ENCODE peak calls at places on chromosomes 12 and 14, in seven cellular contexts. U is NCI-H1105, X is tibial artery, D is thoracic aorta, H is nucleus accumbens, Y is gastrocnemius medialis, K is iPS-NIHi11. B is an unnamed sample.

GRCh38 chr12:62933220-62933870 is 1.6 kb downstream of the PPM1H start:
- DNase-seq in U (peak; percentile 73), X (no peak), D (no peak), H (peak; percentile 51), Y (no peak), K (peak; percentile 83), B (no peak)

GRCh38 chr12:55142896-55143870 is 17.0 kb downstream of the OR9K2 start:
- DNase-seq in U (peak; percentile 46), X (no peak), D (no peak), H (no peak), Y (no peak), K (peak; percentile 57), B (no peak)

GRCh38 chr14:99546230-99546879 is 57.7 kb downstream of the CCDC85C start:
- DNase-seq in U (no peak), X (no peak), D (no peak), H (no peak), Y (no peak), K (peak; percentile 68), B (no peak)

GRCh38 chr12:32161040-32161439 is 54.4 kb downstream of the BICD1 start:
- DNase-seq in U (no peak), X (no peak), D (no peak), H (no peak), Y (no peak), K (no peak), B (no peak)

GRCh38 chr14:35879654-35880249 is 53.6 kb downstream of the BRMS1L start:
- DNase-seq in U (no peak), X (no peak), D (no peak), H (no peak), Y (no peak), K (peak; percentile 13), B (no peak)

GRCh38 chr14:39035336-39035735 is 67.7 kb downstream of the SEC23A start:
- DNase-seq in U (no peak), X (no peak), D (no peak), H (no peak), Y (no peak), K (no peak), B (no peak)

GRCh38 chr14:103870891-103871595 is 23.7 kb upstream of the PPP1R13B start:
- DNase-seq in U (no peak), X (no peak), D (no peak), H (no peak), Y (no peak), K (no peak), B (no peak)

GRCh38 chr14:22614240-22614799 is 16.2 kb downstream of the ABHD4 start:
- DNase-seq in U (no peak), X (no peak), D (no peak), H (no peak), Y (no peak), K (peak; percentile 62), B (no peak)

GRCh38 chr12:98440165-98440581 is 75.2 kb upstream of the TMPO start:
- DNase-seq in U (no peak), X (peak; percentile 86), D (peak; percentile 31), H (peak; percentile 14), Y (peak; percentile 54), K (no peak), B (no peak)

GRCh38 chr12:105261010-105261409 is 25.0 kb upstream of the APPL2 start:
- DNase-seq in U (no peak), X (no peak), D (no peak), H (no peak), Y (no peak), K (no peak), B (no peak)

GRCh38 chr12:78864483-78865296 is at the start of gene SYT1:
- DNase-seq in U (peak; percentile 97), X (peak; percentile 19), D (no peak), H (peak; percentile 67), Y (no peak), K (peak; percentile 92), B (peak; percentile 85)

GRCh38 chr12:109925185-109925835 is 25.2 kb downstream of the TCHP start:
- DNase-seq in U (no peak), X (no peak), D (no peak), H (no peak), Y (no peak), K (no peak), B (no peak)

GRCh38 chr12:124750787-124751471 is 112.7 kb downstream of the SCARB1 start:
- DNase-seq in U (no peak), X (no peak), D (no peak), H (no peak), Y (no peak), K (peak; percentile 71), B (no peak)

GRCh38 chr12:64633940-64634337 is 23.6 kb downstream of the RASSF3 start:
- DNase-seq in U (no peak), X (peak; percentile 59), D (no peak), H (no peak), Y (no peak), K (no peak), B (no peak)

GRCh38 chr12:14854586-14855163 is 11.3 kb upstream of the ART4 start:
- DNase-seq in U (no peak), X (no peak), D (no peak), H (no peak), Y (no peak), K (no peak), B (no peak)

GRCh38 chr14:21913759-21914158 is 240.1 kb upstream of the OR4E1 start:
- DNase-seq in U (peak; percentile 49), X (peak; percentile 33), D (no peak), H (no peak), Y (no peak), K (peak; percentile 76), B (no peak)

GRCh38 chr14:98931911-98932310 is 340.1 kb downstream of the BCL11B start:
- DNase-seq in U (no peak), X (peak; percentile 17), D (no peak), H (no peak), Y (no peak), K (no peak), B (no peak)

GRCh38 chr12:47881826-47882427 is 22.9 kb downstream of the VDR start:
- DNase-seq in U (no peak), X (peak; percentile 75), D (no peak), H (no peak), Y (peak; percentile 56), K (no peak), B (no peak)

GRCh38 chr12:4275869-4276253 is 2.3 kb downstream of the CCND2 start:
- DNase-seq in U (no peak), X (peak; percentile 50), D (no peak), H (no peak), Y (no peak), K (no peak), B (no peak)

GRCh38 chr14:68796418-68797101 is 3.7 kb upstream of the ZFP36L1 start:
- DNase-seq in U (no peak), X (no peak), D (no peak), H (no peak), Y (peak; percentile 11), K (no peak), B (peak; percentile 48)

GRCh38 chr12:98935847-98936246 is 290.8 kb downstream of the APAF1 start:
- DNase-seq in U (no peak), X (no peak), D (no peak), H (no peak), Y (no peak), K (no peak), B (no peak)

GRCh38 chr12:124709722-124710656 is 142.6 kb upstream of the NCOR2 start:
- DNase-seq in U (no peak), X (no peak), D (no peak), H (no peak), Y (no peak), K (no peak), B (no peak)

GRCh38 chr12:28216016-28216415 is 25.8 kb downstream of the CCDC91 start:
- DNase-seq in U (no peak), X (no peak), D (no peak), H (no peak), Y (no peak), K (no peak), B (no peak)

GRCh38 chr12:60194682-60195081 is 598.9 kb downstream of the SLC16A7 start:
- DNase-seq in U (no peak), X (no peak), D (no peak), H (no peak), Y (no peak), K (no peak), B (no peak)

B was measured in type B pancreatic cell.